ENCODE peak calls at places on chromosome 9, in nine cellular contexts. X is HFF-Myc; L is HEK293T; T is non-pigmented ciliary epithelial cell; A is tibial nerve; J is NCI-H510A treated with DMSO at 0.1 percent for 48 hours; O is iPS-NIHi11; B is activated gamma-delta T cell treated with anti-CD3 and anti-CD28 coated beads, Interleukin-2, amount 50 U/mL, for 16 hours; U is stimulated activated CD4-positive, alpha-beta T cell treated with anti-CD3 and anti-CD28 coated beads, Interleukin-1b, Interleukin-23, amount 100 ng/mL, for 24 hours. N is an unnamed sample.

GRCh38 chr9:93533863-93534262 is 42.5 kb upstream of the PHF2 start:
- DNase-seq in B (no peak), U (no peak), L (peak), T (no peak), O (peak), J (no peak), X (no peak), A (no peak), N (no peak)

GRCh38 chr9:27471789-27472585 is 52.1 kb upstream of the IFNK start:
- DNase-seq in X (no peak), T (no peak), U (no peak), B (no peak), L (no peak), A (no peak), J (no peak), O (no peak), N (no peak)

GRCh38 chr9:111902396-111903147 is 6.0 kb downstream of the UGCG start:
- DNase-seq in X (no peak), T (peak), U (no peak), L (no peak), O (no peak), J (no peak), A (no peak), B (no peak), N (no peak)

GRCh38 chr9:71353723-71354122 is 232.3 kb upstream of the TRPM3 start:
- DNase-seq in A (no peak), L (no peak), J (no peak), B (no peak), U (no peak), T (no peak), X (peak), O (no peak), N (no peak)

GRCh38 chr9:20297646-20298084 is 324.6 kb downstream of the MLLT3 start:
- DNase-seq in X (no peak), T (peak), A (no peak), J (no peak), B (no peak), O (no peak), U (no peak), L (no peak), N (peak)

GRCh38 chr9:129972816-129973215 is 70.2 kb downstream of the FNBP1 start:
- DNase-seq in L (no peak), J (no peak), A (no peak), T (no peak), X (no peak), O (no peak), U (no peak), B (no peak), N (no peak)

GRCh38 chr9:134962998-134963364 is 45.3 kb upstream of the FCN1 start:
- DNase-seq in B (no peak), L (no peak), O (no peak), J (no peak), X (no peak), T (no peak), A (no peak), U (no peak), N (no peak)

GRCh38 chr9:128635266-128636023 is 21.2 kb downstream of the DYNC2I2 start:
- DNase-seq in J (peak), B (no peak), L (peak), O (peak), X (peak), U (no peak), T (peak), A (peak), N (peak)

GRCh38 chr9:134187110-134187531 is 22.8 kb upstream of the RNU6ATAC start:
- DNase-seq in B (no peak), X (no peak), A (peak), J (no peak), T (no peak), U (no peak), O (no peak), L (no peak), N (no peak)

GRCh38 chr9:129160712-129161533 is 17.1 kb downstream of the IER5L start:
- DNase-seq in O (no peak), L (no peak), U (no peak), A (no peak), J (no peak), X (no peak), T (no peak), B (no peak), N (no peak)

GRCh38 chr9:128494108-128494742 is 10.3 kb upstream of the GLE1 start:
- DNase-seq in J (peak), T (no peak), B (no peak), O (no peak), A (peak), U (no peak), L (no peak), X (no peak), N (no peak)

GRCh38 chr9:124771867-124772621 is 933 bp upstream of the NR6A1 start:
- DNase-seq in X (no peak), T (no peak), J (peak), B (no peak), O (peak), U (no peak), A (no peak), L (peak), N (no peak)

GRCh38 chr9:26471271-26471670 is 421.3 kb downstream of the CAAP1 start:
- DNase-seq in X (no peak), B (no peak), J (no peak), O (no peak), A (no peak), U (no peak), L (no peak), T (no peak), N (no peak)

GRCh38 chr9:136625101-136626065 is 37.3 kb upstream of the EGFL7 start:
- DNase-seq in T (no peak), X (peak), A (peak), O (peak), J (no peak), B (no peak), L (no peak), U (no peak), N (no peak)

GRCh38 chr9:20649381-20649780 is 27.1 kb upstream of the MLLT3 start:
- DNase-seq in T (no peak), L (no peak), J (no peak), U (no peak), O (no peak), B (no peak), A (no peak), X (no peak), N (no peak)

GRCh38 chr9:20442461-20443319 is 179.6 kb downstream of the MLLT3 start:
- DNase-seq in A (no peak), B (no peak), X (no peak), L (no peak), U (no peak), T (no peak), J (no peak), O (no peak), N (no peak)

GRCh38 chr9:134286513-134287245 is 39.6 kb upstream of the RXRA start:
- DNase-seq in A (no peak), J (no peak), T (no peak), B (no peak), O (no peak), L (no peak), U (no peak), X (no peak), N (no peak)

GRCh38 chr9:131773911-131774379 is 34.1 kb upstream of the RAPGEF1 start:
- DNase-seq in B (peak), U (no peak), A (no peak), T (peak), L (peak), O (peak), X (peak), J (peak), N (peak)

GRCh38 chr9:136399176-136400037 is 563 bp downstream of the SNAPC4 start:
- DNase-seq in O (peak), T (no peak), J (no peak), X (no peak), A (no peak), U (no peak), L (peak), B (no peak), N (no peak)